ENCODE peak calls at places on chromosomes 4 and X, in eight cellular contexts. D, H, I, L, Q, M, T and W are unnamed samples.

GRCh38 chr4:120927758-120928409 is 5.4 kb upstream of the PRDM5 start:
- DNase-seq in D (peak; percentile 24), H (no peak), I (no peak), L (no peak), Q (peak; percentile 57), M (no peak), T (no peak), W (no peak)

GRCh38 chr4:72312032-72312650 is 256.9 kb downstream of the ADAMTS3 start:
- DNase-seq in D (peak; percentile 97), H (no peak), I (peak; percentile 89), L (peak; percentile 97), Q (peak; percentile 97), M (peak; percentile 96), T (peak; percentile 17), W (peak; percentile 98)

GRCh38 chr4:151129801-151130200 is 30.4 kb downstream of the RPS3A start:
- DNase-seq in D (no peak), H (no peak), I (no peak), L (no peak), Q (peak; percentile 29), M (peak; percentile 11), T (no peak), W (no peak)

GRCh38 chrX:2700405-2701320 is 9.6 kb downstream of the CD99 start:
- DNase-seq in D (no peak), H (no peak), I (no peak), L (no peak), Q (no peak), M (no peak), T (no peak), W (no peak)

GRCh38 chrX:20639115-20639514 is 372.4 kb upstream of the RPS6KA3 start:
- DNase-seq in D (no peak), H (no peak), I (no peak), L (no peak), Q (no peak), M (no peak), T (no peak), W (no peak)

GRCh38 chr4:126719803-126720202 is 913.0 kb upstream of the INTU start:
- DNase-seq in D (no peak), H (no peak), I (no peak), L (no peak), Q (no peak), M (no peak), T (no peak), W (no peak)

GRCh38 chr4:26204911-26205368 is 115.9 kb upstream of the RBPJ start:
- DNase-seq in D (no peak), H (no peak), I (peak; percentile 72), L (no peak), Q (no peak), M (no peak), T (no peak), W (no peak)

GRCh38 chr4:6561706-6562371 is 13.2 kb upstream of the MAN2B2 start:
- DNase-seq in D (no peak), H (no peak), I (no peak), L (no peak), Q (peak; percentile 19), M (no peak), T (no peak), W (peak; percentile 36)

GRCh38 chr4:139177888-139178609 is 1.0 kb upstream of the ELF2 start:
- DNase-seq in D (peak; percentile 93), H (peak; percentile 85), I (peak; percentile 98), L (peak; percentile 96), Q (peak; percentile 98), M (peak; percentile 93), T (peak; percentile 85), W (peak; percentile 96)

GRCh38 chr4:159684061-159684460 is 581.2 kb downstream of the RAPGEF2 start:
- DNase-seq in D (no peak), H (no peak), I (no peak), L (no peak), Q (no peak), M (no peak), T (no peak), W (no peak)

GRCh38 chr4:146029939-146030710 is 91.5 kb upstream of the ZNF827 start:
- DNase-seq in D (no peak), H (no peak), I (no peak), L (no peak), Q (no peak), M (no peak), T (no peak), W (peak; percentile 23)
- H3K4me3 ChIP-seq in D (no peak overlapping the region), H (no peak overlapping the region), I (no peak overlapping the region), L (no peak overlapping the region), Q (no peak overlapping the region), M (no peak overlapping the region), T (no peak overlapping the region), W (no peak overlapping the region)

DNA sequence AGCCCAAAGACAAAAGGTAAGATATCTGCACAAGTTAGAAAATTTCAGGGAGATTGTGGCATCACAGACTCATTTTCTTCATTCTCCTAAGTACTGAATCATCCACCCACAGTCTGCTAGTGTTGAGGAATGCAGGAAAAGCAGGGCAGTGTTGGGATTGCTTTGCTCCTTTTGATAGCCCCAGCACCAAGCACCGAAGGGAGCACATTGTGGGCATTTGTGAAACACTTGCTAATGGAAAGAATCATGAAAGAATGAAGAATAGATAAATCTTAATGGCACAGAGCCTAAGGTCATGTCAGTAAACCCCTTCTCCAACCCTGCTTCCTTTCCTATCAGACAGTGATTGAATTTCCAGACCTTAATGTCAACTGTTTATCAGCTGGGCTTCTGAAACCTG is 103.1 kb upstream of the GPRIN3 start:
- DNase-seq in D (peak; percentile 57), H (no peak), I (no peak), L (peak; percentile 32), Q (peak; percentile 77), M (peak; percentile 43), T (no peak), W (peak; percentile 45)
- H3K4me3 ChIP-seq in D (no peak overlapping the region), H (no peak overlapping the region), I (no peak overlapping the region), L (no peak overlapping the region), Q (peak overlapping the region; percentile 31), M (no peak overlapping the region), T (no peak overlapping the region), W (no peak overlapping the region)

GRCh38 chr4:19540859-19541258 is 710.8 kb upstream of the SLIT2 start:
- DNase-seq in D (no peak), H (no peak), I (no peak), L (no peak), Q (no peak), M (no peak), T (no peak), W (no peak)
- H3K4me3 ChIP-seq in D (no peak overlapping the region), H (no peak overlapping the region), I (no peak overlapping the region), L (no peak overlapping the region), Q (no peak overlapping the region), M (no peak overlapping the region), T (no peak overlapping the region), W (no peak overlapping the region)

GRCh38 chrX:131795442-131796229 is 227.5 kb upstream of the STK26 start:
- DNase-seq in D (no peak), H (no peak), I (no peak), L (no peak), Q (no peak), M (no peak), T (no peak), W (no peak)

GRCh38 chrX:131792789-131793462 is 230.2 kb upstream of the STK26 start:
- DNase-seq in D (peak; percentile 42), H (no peak), I (no peak), L (peak; percentile 93), Q (peak; percentile 20), M (peak; percentile 34), T (peak; percentile 58), W (peak; percentile 44)

GRCh38 chrX:131791608-131792355 is 231.3 kb upstream of the STK26 start:
- DNase-seq in D (no peak), H (no peak), I (no peak), L (no peak), Q (no peak), M (no peak), T (no peak), W (no peak)

GRCh38 chrX:131789664-131790063 is 233.4 kb upstream of the STK26 start:
- DNase-seq in D (no peak), H (no peak), I (no peak), L (no peak), Q (no peak), M (no peak), T (no peak), W (no peak)

DNA sequence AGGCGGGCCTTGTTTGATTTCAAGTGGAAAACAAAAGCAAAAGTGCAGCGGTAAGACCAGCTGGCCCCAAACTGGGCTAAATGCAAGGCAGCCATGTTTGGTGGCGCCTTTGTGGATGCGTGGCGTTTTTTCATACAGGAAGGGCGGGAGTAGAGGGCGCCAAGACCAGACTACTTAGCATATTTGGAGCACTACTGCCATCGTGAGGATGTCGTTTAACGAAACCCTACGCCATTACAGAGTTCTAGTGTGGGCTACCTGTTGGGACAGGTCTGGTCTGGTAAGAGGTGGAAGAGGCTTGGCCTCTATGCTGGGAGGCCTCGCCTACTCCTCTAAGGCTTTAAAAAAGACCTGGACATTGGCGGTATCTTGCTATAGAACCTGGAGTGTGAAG is 230.7 kb upstream of the STK26 start:
- DNase-seq in D (peak; percentile 23), H (no peak), I (no peak), L (peak; percentile 92), Q (no peak), M (no peak), T (peak; percentile 72), W (no peak)
- H3K4me3 ChIP-seq in D (no peak overlapping the region), H (no peak overlapping the region), I (no peak overlapping the region), L (peak overlapping the region; percentile 41), Q (no peak overlapping the region), M (no peak overlapping the region), T (peak overlapping the region; percentile 68), W (no peak overlapping the region)

GRCh38 chr4:148101235-148101634 is 341.0 kb downstream of the NR3C2 start:
- DNase-seq in D (no peak), H (no peak), I (no peak), L (no peak), Q (no peak), M (no peak), T (no peak), W (no peak)
- H3K4me3 ChIP-seq in D (no peak overlapping the region), H (no peak overlapping the region), I (no peak overlapping the region), L (no peak overlapping the region), Q (no peak overlapping the region), M (no peak overlapping the region), T (no peak overlapping the region), W (no peak overlapping the region)

GRCh38 chr4:188268081-188268908 is 129.1 kb downstream of the TRIML1 start:
- DNase-seq in D (no peak), H (no peak), I (no peak), L (no peak), Q (no peak), M (no peak), T (no peak), W (no peak)
- H3K4me3 ChIP-seq in D (no peak overlapping the region), H (no peak overlapping the region), I (no peak overlapping the region), L (no peak overlapping the region), Q (no peak overlapping the region), M (no peak overlapping the region), T (no peak overlapping the region), W (no peak overlapping the region)

GRCh38 chr4:40316333-40316781 is 18.8 kb upstream of the CHRNA9 start:
- DNase-seq in D (peak; percentile 95), H (no peak), I (no peak), L (peak; percentile 96), Q (peak; percentile 97), M (peak; percentile 98), T (no peak), W (peak; percentile 96)
- H3K4me3 ChIP-seq in D (peak overlapping the region; percentile 60), H (no peak overlapping the region), I (no peak overlapping the region), L (peak overlapping the region; percentile 33), Q (peak overlapping the region; percentile 76), M (no peak overlapping the region), T (peak overlapping the region; percentile 55), W (peak overlapping the region; percentile 30)

DNA sequence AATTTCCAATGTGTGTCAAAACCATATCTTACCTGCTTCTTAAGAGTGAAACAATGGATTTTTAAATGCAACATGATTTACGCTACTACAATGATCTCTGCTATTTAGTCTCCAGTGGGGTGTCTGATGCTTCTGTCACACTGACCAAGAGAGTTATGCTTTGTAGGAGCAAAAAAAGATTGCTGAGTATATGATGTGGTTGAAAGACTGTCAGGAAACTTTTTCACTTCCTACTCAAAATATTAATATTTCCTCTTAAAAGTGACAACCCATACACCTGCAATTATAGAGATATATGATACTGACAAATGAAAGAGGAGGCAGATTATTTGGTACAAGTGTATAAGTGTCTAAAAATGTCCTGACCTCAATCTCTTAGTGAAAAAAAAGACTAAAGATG is 105.2 kb upstream of the BMP3 start:
- DNase-seq in D (no peak), H (no peak), I (no peak), L (no peak), Q (no peak), M (no peak), T (no peak), W (no peak)
- H3K4me3 ChIP-seq in D (no peak overlapping the region), H (no peak overlapping the region), I (no peak overlapping the region), L (no peak overlapping the region), Q (no peak overlapping the region), M (no peak overlapping the region), T (no peak overlapping the region), W (no peak overlapping the region)